ENCODE peak calls at places on chromosomes 12 and 14, in six cellular contexts. R is GM12878, I is IMR-90, O is heart left ventricle, Y is body of pancreas, Q is A549. L is an unnamed sample.

GRCh38 chr12:63294327-63294632 is 143.3 kb upstream of the AVPR1A start:
- DNase-seq in O (no peak), Q (peak), R (no peak), Y (peak), I (peak), L (no peak)

GRCh38 chr12:130872179-130873096 is 572 bp downstream of the RAN start:
- DNase-seq in I (no peak), Y (peak), O (peak), Q (peak), R (no peak), L (peak)

GRCh38 chr12:78431931-78432330 is 432.6 kb upstream of the SYT1 start:
- DNase-seq in R (no peak), I (peak), O (no peak), Q (no peak), Y (no peak), L (no peak)

GRCh38 chr12:111753144-111753881 is 13.4 kb upstream of the ALDH2 start:
- DNase-seq in O (peak), Q (peak), I (peak), Y (peak), R (no peak), L (peak)

GRCh38 chr12:13152281-13152680 is 44.2 kb upstream of the EMP1 start:
- DNase-seq in R (no peak), I (no peak), Q (no peak), O (peak), Y (no peak), L (no peak)

GRCh38 chr12:52522346-52523011 is 2.3 kb upstream of the KRT5 start:
- DNase-seq in Y (peak), I (no peak), R (no peak), O (no peak), Q (no peak), L (no peak)

GRCh38 chr14:79426103-79426755 is 785.1 kb downstream of the DIO2 start:
- DNase-seq in Y (no peak), O (no peak), R (no peak), I (no peak), Q (no peak), L (no peak)

GRCh38 chr14:33617154-33617553 is 333.7 kb downstream of the EGLN3 start:
- DNase-seq in O (no peak), R (no peak), Y (no peak), Q (no peak), I (peak), L (no peak)

GRCh38 chr12:116934908-116935698 is 24.4 kb downstream of the FBXW8 start:
- DNase-seq in Y (peak), I (no peak), O (no peak), Q (no peak), R (no peak), L (no peak)

GRCh38 chr12:131643581-131644452 is 67.1 kb upstream of the SFSWAP start:
- DNase-seq in I (no peak), Q (no peak), R (no peak), Y (no peak), O (no peak), L (no peak)

GRCh38 chr12:89439946-89440345 is 84.7 kb downstream of the GALNT4 start:
- DNase-seq in I (peak), Y (no peak), O (no peak), Q (no peak), R (no peak), L (no peak)

GRCh38 chr14:95679148-95679547 is 7.1 kb upstream of the TCL1B start:
- DNase-seq in O (no peak), I (no peak), R (no peak), Q (no peak), Y (no peak), L (no peak)

GRCh38 chr12:47190271-47190750 is 110.6 kb upstream of the AMIGO2 start:
- DNase-seq in O (no peak), I (peak), R (no peak), Y (no peak), Q (peak), L (no peak)

GRCh38 chr12:16008442-16008841 is 97.3 kb downstream of the DERA start:
- DNase-seq in Q (no peak), O (no peak), R (no peak), Y (no peak), I (peak), L (no peak)

DNA sequence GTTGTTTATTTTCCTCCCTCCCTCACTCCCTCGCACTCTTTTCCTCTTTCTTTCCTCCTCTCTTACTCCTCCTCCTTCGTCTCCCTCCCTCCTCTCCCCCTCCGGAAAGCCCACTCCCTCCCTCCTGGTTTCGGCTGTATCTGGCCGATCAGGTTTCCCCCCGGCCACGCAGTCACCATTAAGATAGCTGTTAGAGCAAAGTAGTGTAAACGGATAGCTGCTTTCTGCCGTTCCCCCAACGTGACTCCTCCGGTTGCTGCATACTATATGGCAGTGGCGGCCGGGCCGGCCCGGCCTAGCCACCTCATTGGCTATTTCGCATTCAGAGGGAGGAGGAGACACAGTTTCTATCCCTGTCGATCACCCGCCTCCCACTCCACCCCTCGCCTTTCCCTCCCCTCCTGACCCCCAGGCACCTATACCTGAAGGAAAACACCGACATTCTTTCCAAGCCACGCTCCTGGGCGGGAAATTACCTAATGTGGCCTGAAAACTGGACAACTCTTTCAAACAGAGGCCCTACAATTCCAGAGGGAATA is at the start of gene SIX4:
- DNase-seq in R (no peak), I (peak), Q (peak), O (peak), Y (peak), L (peak)
- TF ChIP-seq POLR2A in R (no peak), I (peak), Q (peak), O (no peak), Y (peak), L (no peak)

DNA sequence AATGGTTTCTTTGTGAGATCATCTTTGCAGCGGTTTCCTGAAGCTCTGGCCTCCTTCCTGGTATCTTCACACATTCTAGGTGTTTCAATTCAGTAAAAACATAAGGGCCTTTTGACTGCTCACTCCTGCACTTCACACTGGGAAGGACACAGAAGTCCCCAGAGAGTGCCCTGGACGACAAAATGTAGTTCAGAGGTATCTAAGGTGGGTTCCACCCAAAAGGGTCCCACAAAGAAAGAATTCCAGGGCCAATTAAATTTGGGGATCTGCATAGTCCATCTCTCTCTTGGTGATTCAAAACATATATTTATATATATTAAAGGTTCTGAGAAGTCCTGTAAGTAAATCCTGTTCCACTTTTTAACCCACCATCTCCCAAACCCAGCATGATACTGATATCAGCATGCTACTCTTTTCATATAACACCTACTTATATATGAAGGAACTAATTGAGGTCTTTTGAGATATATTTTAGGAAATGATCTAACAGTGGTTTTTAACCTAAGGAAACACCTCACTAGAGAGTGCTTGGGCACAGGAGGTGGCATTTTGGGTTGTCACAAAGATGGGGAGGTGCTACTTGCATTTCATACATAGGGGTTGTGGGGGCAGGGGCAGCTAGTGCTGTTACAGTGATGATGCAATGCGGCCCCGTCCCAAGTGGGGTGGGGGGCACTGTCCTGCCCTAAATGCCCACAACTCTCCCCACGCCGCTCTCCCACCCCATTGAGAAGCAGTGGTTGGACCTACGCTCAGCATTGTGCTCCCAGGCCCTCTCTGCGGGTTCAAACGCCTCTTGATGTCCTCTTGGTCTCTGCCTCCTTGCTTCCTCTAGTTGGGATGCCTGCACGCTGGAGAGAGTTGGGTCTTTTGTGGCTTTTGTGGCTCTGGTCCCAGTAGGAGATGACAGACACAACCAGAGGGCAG is 109.4 kb downstream of the ARF6 start:
- DNase-seq in Y (no peak), R (peak), I (no peak), O (peak), Q (no peak), L (no peak)
- TF ChIP-seq POLR2A in Y (no peak), R (no peak), I (no peak), O (no peak), Q (no peak), L (no peak)

DNA sequence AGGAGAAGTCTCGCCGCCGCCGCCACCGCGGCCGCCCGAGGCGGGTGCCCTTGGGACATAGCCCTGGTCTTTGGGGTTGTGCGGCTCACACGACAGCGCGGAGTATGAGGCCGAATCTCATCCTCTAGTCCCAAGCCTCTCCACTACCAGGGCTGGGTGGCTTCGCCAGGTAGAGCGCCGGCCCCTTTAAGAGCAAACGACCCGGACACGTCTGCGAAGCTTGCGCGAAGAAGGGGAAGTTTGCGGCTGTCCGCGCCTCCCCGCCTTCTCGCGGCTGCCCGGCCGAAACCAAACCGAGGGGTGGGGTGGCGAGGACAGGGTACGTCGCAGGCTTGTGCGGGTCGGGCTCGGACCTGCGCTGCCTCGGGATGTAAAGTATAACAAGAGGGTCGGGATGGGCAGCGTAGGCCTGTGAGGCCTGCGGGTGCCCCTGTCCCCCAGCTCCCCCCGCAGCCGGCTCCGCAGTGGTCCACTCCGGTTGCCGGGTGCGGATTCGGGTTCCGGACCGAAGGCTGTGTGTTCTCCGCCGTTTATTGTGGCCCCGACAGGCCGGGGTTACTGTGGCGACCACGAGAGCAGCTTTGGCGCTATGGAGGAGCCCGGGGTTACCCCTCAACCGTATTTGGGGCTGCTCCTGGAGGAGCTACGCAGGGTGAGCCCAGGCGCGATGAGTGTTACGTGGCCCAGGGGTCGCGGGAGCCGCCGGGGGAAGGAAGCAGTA is 33.3 kb downstream of the MIA2 start:
- DNase-seq in R (no peak), I (peak), Y (peak), O (peak), Q (peak), L (peak)
- TF ChIP-seq POLR2A in R (peak), I (peak), Y (peak), O (no peak), Q (peak), L (peak)

DNA sequence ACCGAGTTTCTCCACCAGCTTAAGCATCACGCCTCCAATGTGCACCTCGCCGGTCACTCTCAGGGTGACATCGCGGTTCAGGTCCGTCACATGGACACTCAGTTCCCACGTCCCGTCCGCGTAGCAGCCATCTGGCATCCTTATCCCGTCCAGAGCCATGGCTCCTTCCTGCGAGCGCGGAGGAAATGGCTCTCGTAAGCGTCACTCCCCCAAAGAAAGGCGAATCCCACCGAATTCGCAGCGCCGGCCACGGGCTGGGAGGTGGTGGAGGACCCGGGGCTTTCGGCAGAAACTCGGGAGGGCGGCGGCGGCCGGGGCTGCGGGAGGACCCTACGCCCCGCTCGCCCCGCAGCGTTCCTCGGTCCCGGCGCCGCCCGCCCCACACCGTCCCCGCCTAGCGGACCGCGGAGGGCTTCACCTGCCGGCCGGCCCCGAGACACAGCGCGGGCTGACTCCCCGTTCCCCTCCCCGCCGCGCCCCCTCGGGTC is 396 bp downstream of the FERMT2 start:
- DNase-seq in Q (peak), Y (peak), R (no peak), O (peak), I (peak), L (no peak)
- TF ChIP-seq POLR2A in Q (no peak), Y (no peak), R (no peak), O (no peak), I (peak), L (no peak)